ENCODE peak calls at places on chromosomes 7 and 10, in five cellular contexts. N is A549; W is stimulated activated CD4-positive, alpha-beta T cell treated with anti-CD3 and anti-CD28 coated beads, Interleukin-15, amount 100 ng/mL, for 1 hour; B is fibroblast of lung; O is EL. C is an unnamed sample.

GRCh38 chr7:27774717-27775328 is 34.9 kb downstream of the TAX1BP1 start:
- DNase-seq in B (peak), W (no peak), N (no peak), O (peak), C (peak)

GRCh38 chr10:5775705-5776104 is 37.5 kb downstream of the GDI2 start:
- DNase-seq in N (no peak), B (no peak), O (no peak), W (peak), C (no peak)

GRCh38 chr7:107201795-107202450 is 33.1 kb downstream of the HBP1 start:
- DNase-seq in O (peak), B (peak), W (peak), N (peak), C (peak)

GRCh38 chr10:983951-984705 is 4.1 kb upstream of the GTPBP4 start:
- DNase-seq in B (peak), O (peak), W (no peak), N (no peak), C (no peak)

GRCh38 chr10:48978318-48978717 is 38.7 kb upstream of the LRRC18 start:
- DNase-seq in W (no peak), B (no peak), O (no peak), N (no peak), C (no peak)

GRCh38 chr10:123318516-123318915 is 164.3 kb downstream of the BUB3 start:
- DNase-seq in O (no peak), N (no peak), B (no peak), W (no peak), C (no peak)

GRCh38 chr10:133041101-133041500 is 46.6 kb upstream of the ADGRA1 start:
- DNase-seq in W (no peak), O (no peak), N (no peak), B (no peak), C (no peak)

GRCh38 chr10:119812684-119813083 is 60.0 kb downstream of the MCMBP start:
- DNase-seq in O (no peak), N (no peak), B (no peak), W (no peak), C (no peak)

GRCh38 chr7:84258628-84259027 is 64.0 kb upstream of the SEMA3A start:
- DNase-seq in N (no peak), W (no peak), O (peak), B (peak), C (no peak)

GRCh38 chr7:134616611-134617010 is 30.0 kb upstream of the BPGM start:
- DNase-seq in O (no peak), B (no peak), N (no peak), W (no peak), C (no peak)

GRCh38 chr10:71367279-71367678 is 29.4 kb upstream of the CDH23 start:
- DNase-seq in N (no peak), O (no peak), W (no peak), B (no peak), C (no peak)

GRCh38 chr10:69730251-69731156 is 71.2 kb upstream of the COL13A1 start:
- DNase-seq in W (no peak), B (peak), O (no peak), N (no peak), C (no peak)